ENCODE peak calls at places on chromosomes 12 and 14, in five cellular contexts. Q is ovary, E is HCT116, H is mucosa of descending colon, A is endodermal cell. O is an unnamed sample. For H3K4me1, the result is how much of the 10 kb centered on the place peaks cover.

GRCh38 chr12:27233814-27234213 is 10.3 kb upstream of the STK38L start:
- DNase-seq in E (no peak), H (no peak), A (peak), Q (no peak), O (no peak)

GRCh38 chr12:44835641-44836379 is 40.3 kb downstream of the NELL2 start:
- DNase-seq in Q (no peak), E (no peak), H (no peak), A (no peak), O (no peak)

GRCh38 chr14:36580856-36581831 is 1.3 kb downstream of the NKX2-8 start:
- DNase-seq in A (peak), E (no peak), Q (no peak), H (peak), O (no peak)

GRCh38 chr12:88935856-88936255 is 355.6 kb upstream of the KITLG start:
- DNase-seq in E (no peak), Q (no peak), A (no peak), H (no peak), O (no peak)

GRCh38 chr12:116113398-116114130 is 163.9 kb downstream of the MED13L start:
- DNase-seq in Q (no peak), A (no peak), E (no peak), H (no peak), O (no peak)

GRCh38 chr14:96688629-96689028 is 108.6 kb upstream of the VRK1 start:
- DNase-seq in Q (no peak), A (no peak), E (no peak), H (no peak), O (no peak)

GRCh38 chr12:66048843-66049537 is 81.6 kb downstream of the LLPH start:
- DNase-seq in E (no peak), H (no peak), Q (no peak), A (no peak), O (no peak)

GRCh38 chr12:6759741-6760140 is 6.4 kb upstream of the PTMS start:
- DNase-seq in E (no peak), H (no peak), A (no peak), Q (no peak), O (no peak)

GRCh38 chr12:39406257-39406656 is 36.7 kb downstream of the KIF21A start:
- DNase-seq in H (no peak), A (no peak), E (no peak), Q (no peak), O (no peak)

GRCh38 chr14:93857500-93857899 is 69.2 kb upstream of the PRIMA1 start:
- DNase-seq in Q (no peak), E (peak), A (peak), H (no peak), O (no peak)

GRCh38 chr12:92470608-92471021 is 232.2 kb upstream of the PLEKHG7 start:
- DNase-seq in E (no peak), H (no peak), A (no peak), Q (no peak), O (no peak)

GRCh38 chr14:59265808-59266207 is 77.3 kb downstream of the DAAM1 start:
- DNase-seq in E (no peak), Q (no peak), A (no peak), H (peak), O (no peak)

GRCh38 chr12:108319277-108320234 is 19.6 kb downstream of the CMKLR1 start:
- DNase-seq in H (no peak), Q (no peak), A (peak), E (no peak), O (no peak)

GRCh38 chr14:65239143-65239672 is 136.9 kb upstream of the MAX start:
- DNase-seq in A (no peak), Q (no peak), E (no peak), H (peak), O (no peak)

GRCh38 chr12:20695232-20695631 is at the start of gene SLCO1C1:
- DNase-seq in Q (no peak), E (no peak), H (no peak), A (peak), O (no peak)

GRCh38 chr14:32594766-32595165 is 265.7 kb downstream of the AKAP6 start:
- DNase-seq in H (no peak), E (no peak), Q (no peak), A (no peak), O (no peak)

GRCh38 chr12:68240975-68241374 is 12.4 kb downstream of the IL22 start:
- DNase-seq in E (no peak), H (peak), Q (peak), A (no peak), O (no peak)

GRCh38 chr12:4271433-4272013 is 2.0 kb upstream of the CCND2 start:
- DNase-seq in A (peak), H (no peak), Q (no peak), E (no peak), O (no peak)

GRCh38 chr12:84807249-84807648 is 105.3 kb downstream of the SLC6A15 start:
- DNase-seq in E (no peak), H (no peak), Q (no peak), A (no peak), O (no peak)

GRCh38 chr14:61320806-61321384 is 484 bp upstream of the PRKCH start:
- DNase-seq in A (no peak), Q (no peak), H (peak), E (no peak), O (no peak)

GRCh38 chr12:43111608-43112007 is 440.4 kb downstream of the ADAMTS20 start:
- DNase-seq in E (no peak), Q (no peak), H (no peak), A (no peak), O (no peak)

GRCh38 chr12:88893801-88894200 is 313.5 kb upstream of the KITLG start:
- DNase-seq in Q (no peak), E (no peak), H (no peak), A (no peak), O (no peak)

GRCh38 chr14:68666206-68666730 is 126.6 kb downstream of the ZFP36L1 start:
- DNase-seq in A (no peak), E (no peak), H (no peak), Q (no peak), O (peak)

GRCh38 chr12:77725611-77726010 is 105.1 kb upstream of the NAV3 start:
- DNase-seq in E (no peak), A (no peak), Q (no peak), H (no peak), O (no peak)

GRCh38 chr14:68405959-68406358 is 386.9 kb downstream of the ZFP36L1 start:
- DNase-seq in A (no peak), H (no peak), Q (no peak), E (no peak), O (no peak)

GRCh38 chr12:53179694-53180269 is 740 bp upstream of the ZNF740 start:
- DNase-seq in H (peak), A (no peak), E (no peak), Q (no peak), O (peak)

GRCh38 chr12:48118491-48118890 is 673 bp upstream of the PFKM start:
- DNase-seq in H (peak), A (peak), E (no peak), Q (no peak), O (no peak)
- H3K4me3 ChIP-seq in H (no peak), A (peak), E (peak), Q (peak), O (no peak)

GRCh38 chr12:171743-172705 is 41.9 kb downstream of the SLC6A12 start:
- DNase-seq in E (no peak), A (no peak), Q (no peak), H (peak), O (no peak)
- H3K4me1 ChIP-seq in E (under half), A (under half), Q (under half), H (under half), O (under half)

GRCh38 chr14:87628129-87628528 is 364.9 kb downstream of the GALC start:
- DNase-seq in A (no peak), H (peak), E (no peak), Q (peak), O (peak)
- TF ChIP-seq CTCF in A (no peak), H (no peak), E (no peak), Q (no peak), O (no peak)

GRCh38 chr12:50566066-50566465 is 61.3 kb downstream of the DIP2B start:
- DNase-seq in A (no peak), H (no peak), Q (no peak), E (no peak), O (no peak)
- H3K4me3 ChIP-seq in A (no peak), H (no peak), Q (no peak), E (no peak), O (no peak)

GRCh38 chr14:73973497-73973896 is 23.4 kb downstream of the COQ6 start:
- DNase-seq in H (no peak), A (no peak), Q (no peak), E (no peak), O (no peak)
- H3K4me1 ChIP-seq in H (under half), A (under half), Q (under half), E (under half), O (under half)

DNA sequence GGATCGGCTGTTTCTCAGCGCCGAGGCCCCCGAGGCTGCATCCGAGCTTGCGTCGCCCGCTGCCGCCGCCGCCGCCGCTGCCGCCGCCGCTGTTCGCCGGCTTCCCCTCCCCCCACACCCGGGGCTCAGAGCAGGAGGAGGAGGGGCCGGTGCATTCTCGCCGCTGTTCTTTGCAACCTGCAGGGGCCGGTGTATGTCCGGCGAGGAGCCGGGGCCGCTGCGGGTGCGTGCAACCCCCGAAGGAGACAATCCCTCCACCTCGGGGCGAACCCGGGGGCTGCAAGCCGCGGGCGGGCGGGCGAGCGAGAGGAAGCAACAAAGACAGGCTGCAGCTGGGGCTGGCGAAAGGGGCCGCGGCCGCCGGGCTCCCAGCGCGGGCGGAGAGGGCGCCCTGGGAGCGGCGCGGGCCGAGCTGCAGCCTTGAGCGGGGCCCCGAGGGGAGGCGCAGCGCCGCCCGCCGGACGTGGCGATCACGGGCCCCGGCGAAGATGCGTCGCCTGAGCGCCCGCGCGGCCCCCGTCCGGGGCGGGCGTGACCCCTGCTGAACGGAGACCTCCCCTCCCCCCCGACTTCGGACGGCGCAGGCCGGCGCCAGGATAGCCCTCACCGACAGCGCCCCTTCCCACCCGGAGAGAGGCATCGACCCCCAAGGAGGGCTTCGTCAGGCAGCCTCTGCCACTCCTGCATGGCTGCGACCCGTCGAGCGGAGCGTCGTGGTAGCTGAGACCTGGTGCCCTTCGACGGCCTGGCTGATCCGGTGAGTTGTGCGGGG is 702 bp downstream of the FAM222A start:
- DNase-seq in Q (peak), A (peak), H (peak), E (no peak), O (no peak)
- TF ChIP-seq CTCF in Q (peak), A (peak), H (no peak), E (no peak), O (no peak)

GRCh38 chr12:50248883-50249282 is 34.4 kb downstream of the LIMA1 start:
- DNase-seq in A (no peak), Q (no peak), H (no peak), E (no peak), O (no peak)

GRCh38 chr12:50246873-50247612 is 36.3 kb downstream of the LIMA1 start:
- DNase-seq in Q (peak), H (peak), A (no peak), E (peak), O (peak)

GRCh38 chr12:50248406-50248805 is 34.9 kb downstream of the LIMA1 start:
- DNase-seq in A (no peak), H (no peak), E (no peak), Q (no peak), O (no peak)

GRCh38 chr12:50251619-50252300 is 31.6 kb downstream of the LIMA1 start:
- DNase-seq in Q (no peak), A (no peak), H (no peak), E (no peak), O (no peak)

DNA sequence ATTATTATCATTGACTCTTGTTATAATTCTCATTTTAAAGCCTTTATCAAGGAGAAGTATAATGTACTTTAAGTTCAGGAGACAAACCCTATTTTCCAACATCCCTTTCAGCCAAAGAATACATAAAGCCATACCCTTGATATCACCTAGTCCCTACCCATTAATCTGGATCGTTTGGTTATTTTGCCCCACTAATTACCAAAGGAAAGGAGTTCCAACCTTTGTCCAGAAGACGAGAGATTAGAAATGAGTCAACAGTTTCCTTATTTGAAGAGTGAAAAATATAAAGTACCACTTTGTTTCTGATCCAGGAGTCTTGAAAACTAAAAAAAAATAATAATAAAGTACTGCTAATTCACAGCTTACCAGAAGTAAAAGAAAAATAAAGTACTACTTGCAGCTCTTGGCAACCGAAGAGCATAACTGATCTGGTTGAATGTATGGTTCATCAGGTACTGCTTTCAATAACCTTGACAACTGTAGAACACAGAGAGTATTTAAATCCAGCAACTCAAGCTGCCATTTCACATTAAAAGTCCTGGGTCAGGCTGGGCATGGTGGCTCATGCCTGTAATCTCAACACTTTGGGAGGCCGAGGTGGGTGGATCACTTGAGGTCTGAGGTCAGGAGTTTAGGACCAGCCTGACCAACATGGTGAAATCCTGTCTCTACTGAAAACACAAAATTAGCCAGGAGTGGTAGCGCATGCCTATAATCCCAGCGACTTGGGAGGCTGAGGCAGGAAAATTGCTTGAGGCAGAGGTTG is 33.7 kb downstream of the LIMA1 start:
- DNase-seq in H (no peak), Q (no peak), E (no peak), A (no peak), O (no peak)
- H3K4me3 ChIP-seq in H (no peak), Q (no peak), E (peak), A (no peak), O (no peak)

GRCh38 chr12:23752245-23752644 is 197.2 kb downstream of the SOX5 start:
- DNase-seq in A (no peak), H (no peak), Q (no peak), E (no peak), O (no peak)

GRCh38 chr12:23757541-23757962 is 191.9 kb downstream of the SOX5 start:
- DNase-seq in A (no peak), H (no peak), E (no peak), Q (no peak), O (no peak)

GRCh38 chr12:23760495-23760894 is 189.0 kb downstream of the SOX5 start:
- DNase-seq in A (peak), E (no peak), Q (no peak), H (no peak), O (no peak)

GRCh38 chr12:23753627-23754358 is 195.7 kb downstream of the SOX5 start:
- DNase-seq in A (no peak), E (no peak), H (no peak), Q (no peak), O (no peak)

DNA sequence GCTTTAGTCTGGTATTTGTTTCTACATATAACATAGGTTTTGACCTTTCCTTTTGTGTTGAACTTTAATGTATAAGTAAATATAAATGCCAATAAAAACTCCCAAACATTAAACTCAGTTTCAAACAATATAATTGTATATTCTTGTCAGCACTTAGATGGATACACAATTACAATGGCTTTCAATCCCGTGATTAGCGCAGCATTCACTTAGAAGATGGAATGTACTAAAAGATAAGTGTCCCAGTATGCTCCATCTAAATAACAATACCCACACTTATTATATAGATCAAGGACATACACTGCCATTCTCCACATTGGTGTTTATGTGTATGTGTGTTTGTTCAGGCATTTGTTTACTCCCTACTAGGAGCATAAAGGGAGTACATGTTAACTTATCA is 193.1 kb downstream of the SOX5 start:
- DNase-seq in A (no peak), E (no peak), Q (no peak), H (no peak), O (no peak)
- H3K4me1 ChIP-seq in A (under half), E (under half), Q (under half), H (under half), O (under half)

GRCh38 chr12:120235369-120236123 is 30.0 kb downstream of the PXN start:
- DNase-seq in E (no peak), Q (no peak), H (no peak), A (peak), O (no peak)
- TF ChIP-seq CTCF in E (peak), Q (no peak), H (no peak), A (peak), O (no peak)

DNA sequence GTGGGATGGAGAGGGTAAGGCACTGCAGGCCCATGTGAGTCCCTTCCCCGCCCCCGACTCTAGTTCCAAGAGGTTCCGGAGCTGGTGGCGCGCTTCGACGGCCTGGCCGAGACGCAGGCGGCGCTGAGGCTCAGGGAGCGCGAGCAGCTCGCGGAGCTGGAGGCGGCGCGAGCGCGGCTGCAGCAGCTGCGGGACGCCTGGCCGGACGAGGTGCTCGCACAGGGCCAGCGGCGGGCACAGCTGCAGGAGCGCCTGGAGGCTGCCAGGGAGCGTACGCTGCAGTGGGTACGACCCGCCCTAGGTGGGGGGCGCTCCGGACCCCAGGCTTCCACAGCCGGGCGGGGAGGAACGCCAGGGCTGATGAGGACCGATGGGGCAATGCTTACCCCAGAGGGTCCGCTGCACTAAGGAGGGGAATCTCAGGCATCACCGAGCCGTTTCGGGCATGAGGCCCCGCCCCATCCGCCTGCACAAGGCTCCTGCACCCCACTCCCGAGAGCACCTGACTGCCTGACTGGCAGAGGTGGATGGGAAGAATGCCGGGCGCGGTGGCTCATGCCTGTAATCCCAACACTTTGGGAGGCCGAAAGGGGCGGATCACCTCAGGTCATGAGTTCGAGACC is 4.9 kb downstream of the CFAP73 start:
- DNase-seq in Q (no peak), H (no peak), E (no peak), A (peak), O (no peak)
- H3K4me3 ChIP-seq in Q (no peak), H (no peak), E (no peak), A (no peak), O (peak)